ENCODE peak calls at places on chromosome 18, in five cellular contexts. K, I, L, B and J are unnamed samples.

GRCh38 chr18:3679254-3679653 is 229.3 kb downstream of the TGIF1 start:
- DNase-seq in K (no peak), I (peak; percentile 68), B (no peak), L (no peak), J (peak; percentile 67)

GRCh38 chr18:27226556-27227075 is 41.5 kb upstream of the CHST9 start:
- DNase-seq in I (no peak), K (no peak), B (no peak), L (no peak), J (no peak)

GRCh38 chr18:26821181-26821580 is 44.3 kb downstream of the AQP4 start:
- DNase-seq in K (no peak), B (no peak), L (no peak), I (no peak), J (no peak)

GRCh38 chr18:6069539-6069938 is 174.2 kb upstream of the TMEM200C start:
- DNase-seq in K (no peak), L (no peak), B (no peak), I (no peak), J (no peak)

GRCh38 chr18:54636217-54636616 is 45.2 kb downstream of the DYNAP start:
- DNase-seq in B (no peak), L (no peak), K (no peak), I (no peak), J (no peak)

GRCh38 chr18:72847134-72847533 is 20.7 kb downstream of the NETO1 start:
- DNase-seq in B (no peak), L (no peak), I (peak; percentile 12), K (peak; percentile 39), J (no peak)

GRCh38 chr18:3704556-3705162 is 254.7 kb downstream of the TGIF1 start:
- DNase-seq in B (no peak), L (no peak), I (no peak), K (peak; percentile 33), J (no peak)

GRCh38 chr18:11119962-11120361 is 29.4 kb downstream of the PIEZO2 start:
- DNase-seq in L (no peak), I (no peak), B (no peak), K (no peak), J (no peak)

GRCh38 chr18:66916834-66917233 is 312.9 kb upstream of the CDH19 start:
- DNase-seq in I (no peak), K (no peak), B (no peak), L (no peak), J (no peak)

GRCh38 chr18:31101148-31102019 is 837 bp downstream of the DSC2 start:
- DNase-seq in K (no peak), L (no peak), B (peak; percentile 75), I (no peak), J (peak; percentile 68)

GRCh38 chr18:44290366-44290855 is 390.3 kb upstream of the SETBP1 start:
- DNase-seq in B (no peak), K (no peak), L (no peak), I (no peak), J (no peak)

GRCh38 chr18:2237706-2238105 is 333.6 kb downstream of the METTL4 start:
- DNase-seq in K (no peak), L (no peak), B (no peak), I (no peak), J (no peak)

GRCh38 chr18:31487251-31488015 is 10.5 kb upstream of the DSG2 start:
- DNase-seq in B (no peak), I (peak; percentile 75), K (peak; percentile 90), L (no peak), J (no peak)

GRCh38 chr18:79962311-79962710 is 2.1 kb upstream of the HSBP1L1 start:
- DNase-seq in K (peak; percentile 37), B (no peak), L (no peak), I (peak; percentile 70), J (no peak)

GRCh38 chr18:79963658-79964329 is 649 bp upstream of the HSBP1L1 start:
- DNase-seq in L (no peak), K (no peak), I (no peak), B (no peak), J (no peak)

GRCh38 chr18:79965119-79965902 is 868 bp downstream of the HSBP1L1 start:
- DNase-seq in L (no peak), B (peak; percentile 62), K (peak; percentile 66), I (peak; percentile 68), J (peak; percentile 50)

GRCh38 chr18:79962835-79963657 is 1.4 kb upstream of the HSBP1L1 start:
- DNase-seq in K (no peak), B (no peak), L (no peak), I (no peak), J (no peak)

DNA sequence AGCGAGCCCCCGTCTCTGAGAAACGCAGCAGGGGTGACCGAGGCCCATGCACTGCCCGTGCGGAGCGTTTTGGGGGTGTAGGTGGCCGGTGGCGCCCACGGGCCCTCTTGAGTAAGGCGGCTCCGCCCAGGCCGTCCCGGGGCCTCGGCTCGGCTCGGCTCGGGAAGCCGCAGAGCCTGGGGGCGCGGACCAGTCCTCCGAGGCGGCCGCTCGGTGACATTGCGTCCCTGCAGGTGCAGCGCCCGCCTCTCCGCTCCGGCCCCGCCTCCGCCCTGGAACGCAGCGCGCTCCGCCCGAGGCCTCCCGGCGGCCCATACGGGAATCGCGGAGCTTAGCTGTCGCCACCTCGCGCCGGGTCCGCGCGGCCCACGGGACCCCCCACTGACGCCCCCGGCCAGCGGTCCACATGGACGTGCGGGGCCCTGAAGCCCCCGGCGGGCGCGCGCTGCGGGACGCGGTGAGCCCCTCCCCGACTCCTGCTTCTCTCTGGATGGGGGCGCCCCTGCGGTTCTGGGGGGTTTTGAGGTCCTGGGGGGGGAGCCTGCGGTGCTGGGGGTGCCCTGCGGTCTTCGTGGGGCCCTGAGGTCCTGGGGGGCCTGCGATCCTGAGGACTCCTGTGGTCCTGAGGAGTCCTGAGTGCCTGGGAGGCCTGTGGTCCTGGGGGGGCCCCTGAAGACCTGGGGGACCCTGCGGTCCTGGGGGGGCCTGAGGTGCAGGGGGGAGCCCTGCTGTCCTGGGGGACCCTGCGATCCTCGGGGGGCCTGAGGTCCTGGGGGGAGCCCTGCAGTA is at the start of gene HSBP1L1:
- DNase-seq in B (peak; percentile 63), K (no peak), L (peak; percentile 56), I (peak; percentile 48), J (peak; percentile 58)
- TF ChIP-seq CTCF in B (no peak), K (peak; percentile 9), L (no peak), I (peak; percentile 60), J (peak; percentile 36)

GRCh38 chr18:62877448-62878221 is 162.3 kb downstream of the PHLPP1 start:
- DNase-seq in B (no peak), L (no peak), K (peak; percentile 54), I (peak; percentile 4), J (no peak)
- TF ChIP-seq CTCF in B (no peak), L (no peak), K (peak; percentile 13), I (no peak), J (no peak)

GRCh38 chr18:13112982-13113381 is 105.6 kb upstream of the LDLRAD4 start:
- DNase-seq in I (no peak), B (no peak), L (no peak), K (peak; percentile 53), J (no peak)
- TF ChIP-seq CTCF in I (peak; percentile 17), B (no peak), L (no peak), K (peak; percentile 50), J (peak; percentile 16)

GRCh38 chr18:57709335-57709734 is 87.7 kb upstream of the NARS1 start:
- DNase-seq in L (no peak), B (no peak), K (no peak), I (no peak), J (no peak)
- TF ChIP-seq CTCF in L (no peak), B (no peak), K (no peak), I (no peak), J (no peak)

GRCh38 chr18:45526120-45526841 is 89.0 kb upstream of the SLC14A2 start:
- DNase-seq in L (no peak), K (peak; percentile 54), I (no peak), B (no peak), J (no peak)
- TF ChIP-seq CTCF in L (no peak), K (peak; percentile 34), I (no peak), B (no peak), J (no peak)

GRCh38 chr18:60199505-60199904 is 173.1 kb downstream of the MC4R start:
- DNase-seq in K (no peak), B (no peak), L (no peak), I (no peak), J (no peak)

GRCh38 chr18:60198063-60198462 is 174.5 kb downstream of the MC4R start:
- DNase-seq in B (no peak), K (no peak), L (no peak), I (no peak), J (no peak)

GRCh38 chr18:60196818-60197217 is 175.8 kb downstream of the MC4R start:
- DNase-seq in K (no peak), I (no peak), L (no peak), B (no peak), J (no peak)

GRCh38 chr18:60200558-60200957 is 172.0 kb downstream of the MC4R start:
- DNase-seq in L (no peak), K (no peak), I (no peak), B (no peak), J (no peak)

DNA sequence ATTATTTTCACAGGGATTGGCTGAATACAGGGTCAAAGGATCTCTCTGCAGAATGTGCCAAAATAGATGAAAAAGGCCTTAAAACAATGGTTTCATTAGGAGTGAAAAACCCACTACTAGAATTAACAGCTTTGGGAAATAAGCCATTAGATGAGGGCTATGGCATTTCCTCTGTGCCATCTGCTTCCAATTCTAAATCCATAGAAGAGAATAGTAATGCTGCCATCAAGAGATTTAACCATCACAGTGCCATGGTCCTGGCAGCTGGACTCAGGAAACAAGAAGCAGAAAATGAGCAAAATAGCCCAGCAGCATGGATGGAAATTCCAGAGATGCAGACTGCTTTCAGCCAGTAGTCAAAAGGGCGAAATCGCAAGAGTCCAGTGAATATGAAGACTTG is 175.3 kb downstream of the MC4R start:
- DNase-seq in B (no peak), L (no peak), K (no peak), I (no peak), J (no peak)
- TF ChIP-seq CTCF in B (no peak), L (no peak), K (no peak), I (no peak), J (no peak)

GRCh38 chr18:23636041-23636399 is 26.7 kb downstream of the ANKRD29 start:
- DNase-seq in B (no peak), I (no peak), K (no peak), L (no peak), J (no peak)

GRCh38 chr18:23643815-23644214 is 18.9 kb downstream of the ANKRD29 start:
- DNase-seq in I (no peak), B (no peak), K (no peak), L (no peak), J (no peak)

GRCh38 chr18:23641143-23641720 is 21.5 kb downstream of the ANKRD29 start:
- DNase-seq in I (no peak), B (no peak), K (no peak), L (no peak), J (no peak)

GRCh38 chr18:23641937-23642666 is 20.6 kb downstream of the ANKRD29 start:
- DNase-seq in K (no peak), B (no peak), I (no peak), L (no peak), J (no peak)

GRCh38 chr18:23640023-23640422 is 22.7 kb downstream of the ANKRD29 start:
- DNase-seq in I (no peak), L (no peak), B (no peak), K (no peak), J (no peak)
- TF ChIP-seq CTCF in I (no peak), L (no peak), B (no peak), K (peak; percentile 2), J (no peak)

GRCh38 chr18:9136315-9137141 is at the start of gene ANKRD12:
- DNase-seq in K (peak; percentile 98), L (peak; percentile 98), I (peak; percentile 97), B (peak; percentile 99), J (peak; percentile 98)
- TF ChIP-seq CTCF in K (no peak), L (no peak), I (no peak), B (no peak), J (no peak)